ENCODE peak calls at places on chromosomes 3 and 15, in four cellular contexts. L is AG04449, G is fibroblast of the aortic adventitia, C is HCT116. F is an unnamed sample.

GRCh38 chr15:91593081-91593480 is 260.4 kb upstream of the SLCO3A1 start:
- DNase-seq in C (no peak), L (no peak), G (peak), F (peak)

GRCh38 chr3:114076711-114077110 is 20.2 kb downstream of the QTRT2 start:
- DNase-seq in L (no peak), G (no peak), C (no peak), F (no peak)

GRCh38 chr15:80375968-80376891 is 28.0 kb upstream of the ARNT2 start:
- DNase-seq in G (no peak), C (no peak), L (no peak), F (no peak)

GRCh38 chr3:132210476-132211346 is 106.5 kb upstream of the ACP3 start:
- DNase-seq in C (peak), G (no peak), L (no peak), F (no peak)

GRCh38 chr3:58628823-58629562 is 37.6 kb downstream of the FAM3D start:
- DNase-seq in C (no peak), L (peak), G (peak), F (peak)

GRCh38 chr15:77070180-77070499 is 769 bp downstream of the TSPAN3 start:
- DNase-seq in C (no peak), G (no peak), L (no peak), F (no peak)

GRCh38 chr3:94069242-94069813 is 6.5 kb downstream of the NSUN3 start:
- DNase-seq in G (peak), L (no peak), C (no peak), F (peak)

GRCh38 chr3:151538706-151539403 is 78.0 kb upstream of the IGSF10 start:
- DNase-seq in C (no peak), G (peak), L (no peak), F (peak)

GRCh38 chr3:72932416-72932815 is 44.6 kb downstream of the GXYLT2 start:
- DNase-seq in L (no peak), C (no peak), G (no peak), F (no peak)

GRCh38 chr15:80118956-80119355 is 33.8 kb upstream of the FAH start:
- DNase-seq in L (no peak), G (no peak), C (no peak), F (peak)

GRCh38 chr3:139434764-139435291 is 41.5 kb downstream of the RBP2 start:
- DNase-seq in G (peak), L (peak), C (no peak), F (peak)

GRCh38 chr15:33358303-33358702 is 47.5 kb downstream of the RYR3 start:
- DNase-seq in L (no peak), C (no peak), G (no peak), F (no peak)

GRCh38 chr3:155656466-155656865 is 88.4 kb downstream of the PLCH1 start:
- DNase-seq in L (no peak), C (no peak), G (no peak), F (no peak)

GRCh38 chr3:98182196-98182595 is 15.7 kb downstream of the OR5H15 start:
- DNase-seq in L (no peak), G (no peak), C (no peak), F (no peak)

GRCh38 chr3:48247401-48247807 is 6.5 kb downstream of the ZNF589 start:
- DNase-seq in C (no peak), G (peak), L (no peak), F (peak)

GRCh38 chr15:64356443-64357040 is 569 bp upstream of the CSNK1G1 start:
- DNase-seq in C (peak), G (peak), L (peak), F (peak)

GRCh38 chr15:62612771-62613170 is 429.8 kb upstream of the TPM1 start:
- DNase-seq in G (peak), L (no peak), C (no peak), F (no peak)

GRCh38 chr3:111668912-111669488 is 73.9 kb upstream of the ZBED2 start:
- DNase-seq in C (peak), L (no peak), G (peak), F (peak)

GRCh38 chr15:95655089-95655488 is 675.4 kb upstream of the NR2F2 start:
- DNase-seq in L (no peak), C (no peak), G (no peak), F (no peak)

GRCh38 chr3:141544697-141545096 is 57.9 kb downstream of the RASA2 start:
- DNase-seq in C (no peak), G (no peak), L (no peak), F (no peak)

GRCh38 chr15:41474941-41475340 is 18.7 kb upstream of the ITPKA start:
- DNase-seq in C (no peak), G (no peak), L (no peak), F (no peak)

GRCh38 chr3:143736205-143736604 is 112.1 kb downstream of the SLC9A9 start:
- DNase-seq in C (no peak), G (no peak), L (no peak), F (no peak)

GRCh38 chr3:114411811-114412803 is 118.3 kb downstream of the TIGIT start:
- DNase-seq in L (no peak), G (peak), C (peak), F (peak)

GRCh38 chr3:44929782-44930181 is 46.2 kb downstream of the ZDHHC3 start:
- DNase-seq in C (no peak), G (no peak), L (no peak), F (no peak)

GRCh38 chr3:126570103-126570541 is 11.4 kb upstream of the C3orf22 start:
- DNase-seq in L (no peak), G (no peak), C (no peak), F (no peak)

GRCh38 chr3:136070953-136071949 is 105.7 kb downstream of the PPP2R3A start:
- DNase-seq in L (no peak), G (peak), C (no peak), F (peak)

GRCh38 chr3:28916713-28917499 is 364.0 kb upstream of the RBMS3 start:
- DNase-seq in L (no peak), C (no peak), G (peak), F (peak)

GRCh38 chr3:138474163-138474562 is 39.7 kb downstream of the ESYT3 start:
- DNase-seq in L (no peak), G (no peak), C (no peak), F (no peak)

GRCh38 chr3:47399531-47400270 is 18.9 kb downstream of the PTPN23 start:
- DNase-seq in G (no peak), C (no peak), L (no peak), F (no peak)

GRCh38 chr3:150917941-150918340 is 12.7 kb upstream of the MINDY4B start:
- DNase-seq in L (no peak), G (no peak), C (no peak), F (no peak)

GRCh38 chr15:63909819-63910437 is 76.2 kb upstream of the HERC1 start:
- DNase-seq in C (no peak), G (peak), L (no peak), F (peak)

GRCh38 chr3:164024786-164025185 is 1053.5 kb downstream of the SI start:
- DNase-seq in G (no peak), C (no peak), L (no peak), F (no peak)

GRCh38 chr15:53072077-53072476 is 281.9 kb upstream of the ONECUT1 start:
- DNase-seq in L (no peak), C (peak), G (peak), F (peak)

GRCh38 chr15:60910202-60910601 is 318.9 kb downstream of the RORA start:
- DNase-seq in G (no peak), C (no peak), L (no peak), F (no peak)

GRCh38 chr3:127792664-127793292 is 29.5 kb downstream of the MGLL start:
- DNase-seq in L (peak), C (no peak), G (peak), F (peak)

GRCh38 chr3:42185044-42185443 is 80.9 kb downstream of the CCK start:
- DNase-seq in L (no peak), G (peak), C (no peak), F (no peak)

GRCh38 chr3:123085293-123085949 is 18.6 kb downstream of the PDIA5 start:
- DNase-seq in C (no peak), G (no peak), L (no peak), F (no peak)

GRCh38 chr3:154304116-154304786 is 20.0 kb downstream of the DHX36 start:
- DNase-seq in C (no peak), G (peak), L (peak), F (peak)

GRCh38 chr3:156964562-156964961 is 138.4 kb downstream of the LEKR1 start:
- DNase-seq in G (peak), L (no peak), C (no peak), F (peak)
- H3K4me3 ChIP-seq in G (no peak), L (no peak), C (no peak), F (no peak)

GRCh38 chr15:67383903-67384302 is 129.3 kb downstream of the IQCH start:
- DNase-seq in C (no peak), G (peak), L (no peak), F (peak)
- TF ChIP-seq CTCF in C (peak), G (peak), L (no peak), F (no peak)

GRCh38 chr3:12158387-12159226 is at the start of gene TIMP4:
- DNase-seq in G (peak), C (no peak), L (no peak), F (peak)
- H3K4me3 ChIP-seq in G (peak), C (no peak), L (peak), F (peak)

GRCh38 chr15:89333011-89333860 is 1.4 kb downstream of the POLG start:
- DNase-seq in C (no peak), G (no peak), L (no peak), F (no peak)

GRCh38 chr15:89333959-89334509 is 590 bp downstream of the POLG start:
- DNase-seq in G (peak), L (no peak), C (no peak), F (no peak)

GRCh38 chr15:89330881-89331595 is 3.6 kb downstream of the POLG start:
- DNase-seq in L (no peak), G (no peak), C (no peak), F (no peak)

GRCh38 chr15:89334510-89335288 is at the start of gene POLG:
- DNase-seq in L (peak), G (peak), C (peak), F (peak)

GRCh38 chr15:89332446-89332845 is 2.2 kb downstream of the POLG start:
- DNase-seq in L (no peak), C (peak), G (peak), F (peak)
- TF ChIP-seq CTCF in L (peak), C (no peak), G (peak), F (peak)

DNA sequence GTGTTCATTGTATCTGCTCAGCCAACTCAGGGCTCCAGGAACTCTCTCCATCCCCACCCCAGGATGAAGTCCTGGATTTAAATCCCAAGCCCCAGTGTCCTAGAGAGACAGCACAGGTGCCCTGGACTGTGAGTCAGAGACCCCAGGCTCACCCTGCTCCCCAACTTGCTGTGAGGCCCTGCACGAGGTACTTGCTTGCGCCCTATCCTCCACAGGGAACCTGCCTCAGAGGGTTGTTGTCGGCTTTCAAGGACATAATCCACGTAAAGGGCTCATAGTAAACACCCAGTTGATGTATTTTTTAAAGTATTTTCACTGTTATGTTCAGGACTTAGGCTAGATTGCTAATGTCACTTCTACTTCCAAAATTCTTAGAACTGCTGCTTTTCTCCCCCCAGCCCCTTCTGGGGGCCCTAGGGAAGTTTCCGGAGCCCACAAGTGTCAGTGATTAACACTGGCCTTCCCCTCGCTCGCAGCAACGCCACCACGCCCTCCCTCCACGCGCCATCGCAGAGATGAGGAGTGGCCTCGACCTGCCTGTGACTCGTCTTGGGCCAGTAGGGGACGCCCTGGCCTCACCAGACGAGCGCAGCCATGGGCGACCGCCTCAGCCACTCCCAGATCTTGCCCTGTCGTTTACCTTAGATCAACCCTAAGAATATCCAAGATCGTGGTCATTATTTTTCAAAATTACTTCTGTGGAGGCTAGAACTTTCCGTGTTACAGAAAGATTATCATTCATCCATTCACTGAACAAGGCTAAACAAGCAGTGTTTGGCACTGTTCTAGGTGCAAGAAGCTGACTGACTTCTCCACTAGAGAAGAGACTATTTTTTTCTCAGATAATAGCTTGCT is 6.0 kb upstream of the SRP14 start:
- DNase-seq in G (peak), L (no peak), C (peak), F (peak)
- H3K4me3 ChIP-seq in G (peak), L (peak), C (peak), F (peak)

GRCh38 chr3:55524565-55525244 is 37.6 kb upstream of the WNT5A start:
- DNase-seq in G (peak), C (no peak), L (peak), F (peak)
- TF ChIP-seq CTCF in G (no peak), C (no peak), L (no peak), F (no peak)

GRCh38 chr3:10194328-10195071 is 29.8 kb downstream of the IRAK2 start:
- DNase-seq in L (no peak), C (no peak), G (peak), F (no peak)
- H3K4me3 ChIP-seq in L (no peak), C (no peak), G (no peak), F (no peak)

DNA sequence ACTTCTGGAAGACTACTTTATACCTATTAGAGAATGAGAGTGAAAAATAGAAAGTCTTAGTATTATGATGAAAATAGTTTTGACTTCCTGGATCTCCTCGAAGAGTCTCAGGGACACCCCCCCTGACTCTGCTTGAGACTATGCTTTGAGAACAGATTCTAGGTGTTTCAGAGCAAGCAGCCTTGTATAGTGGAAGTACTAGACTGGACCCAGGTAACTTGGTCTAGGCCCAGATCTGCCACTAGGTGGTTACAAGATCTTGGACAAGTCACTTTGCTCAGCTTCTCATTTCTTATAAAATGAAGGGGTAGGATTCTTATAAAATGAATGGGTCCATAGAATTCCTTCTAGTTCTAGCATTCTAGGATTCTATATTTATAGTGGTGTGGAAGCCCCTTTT is 9.1 kb downstream of the ABHD5 start:
- DNase-seq in L (no peak), C (no peak), G (no peak), F (no peak)
- TF ChIP-seq CTCF in L (peak), C (no peak), G (peak), F (peak)

DNA sequence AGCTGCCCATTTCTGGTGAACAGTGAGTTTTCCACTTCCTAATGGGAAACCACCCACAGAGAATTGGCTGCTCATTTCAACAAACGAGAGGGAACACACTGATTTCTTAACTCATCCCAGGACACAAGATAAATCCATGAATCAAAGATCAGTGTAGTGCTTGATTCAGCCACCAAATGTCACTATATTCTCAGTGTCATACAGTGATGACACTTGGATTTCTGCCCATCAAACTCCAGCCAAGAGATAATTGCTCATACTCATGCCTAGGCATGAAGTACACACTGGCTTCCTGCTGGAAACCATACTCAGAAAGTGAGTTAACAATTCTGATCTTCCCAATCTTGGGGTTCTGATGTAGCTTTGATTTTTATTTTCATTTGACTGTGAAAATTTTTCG is 35.4 kb upstream of the GRM7 start:
- DNase-seq in C (no peak), L (no peak), G (no peak), F (no peak)
- H3K4me3 ChIP-seq in C (no peak), L (no peak), G (no peak), F (no peak)

DNA sequence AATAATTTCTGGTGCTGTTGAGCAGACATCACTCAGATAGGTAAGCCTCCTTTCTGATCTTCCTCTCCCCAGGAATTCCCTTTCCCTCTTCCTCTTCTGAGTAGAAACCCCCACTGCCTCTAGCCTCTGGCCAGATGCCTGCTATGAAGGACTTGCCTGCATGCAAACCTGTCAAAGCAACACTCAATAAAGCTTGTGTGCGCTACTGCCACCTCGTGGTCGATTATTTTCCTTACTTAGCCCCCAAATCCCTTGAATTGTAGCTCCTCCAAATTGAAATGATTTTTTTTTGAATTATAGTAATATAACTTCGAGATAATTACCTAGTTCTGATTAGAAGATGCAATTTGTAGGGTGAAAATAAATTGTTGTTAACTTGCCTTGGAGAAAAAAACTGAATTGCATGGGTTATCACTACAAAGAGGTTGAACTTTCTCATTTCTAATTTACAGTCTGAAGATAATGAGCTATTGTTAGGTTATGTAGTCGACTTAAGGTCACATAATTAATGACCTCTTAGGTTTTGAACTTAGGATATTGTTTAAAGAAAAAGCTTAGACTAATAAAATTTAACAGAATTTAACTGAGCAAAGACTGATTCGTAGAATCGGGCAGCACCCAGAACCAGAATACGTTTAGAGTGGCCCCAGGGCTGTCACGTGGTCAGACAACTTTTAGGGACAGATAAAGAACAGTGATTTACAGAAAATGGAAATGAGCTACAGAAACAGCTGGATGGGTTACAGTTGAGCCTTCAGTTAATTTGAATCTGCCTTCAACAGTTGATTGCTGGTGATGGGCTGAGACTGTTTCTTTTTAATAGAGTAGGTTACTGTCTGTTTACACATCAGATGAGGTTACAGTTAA is 269.3 kb downstream of the ARPP21 start:
- DNase-seq in L (peak), C (peak), G (peak), F (peak)
- TF ChIP-seq CTCF in L (peak), C (no peak), G (peak), F (peak)